ENCODE peak calls at places on chromosomes 11 and 22, in ten cellular contexts. Z is endothelial cell of umbilical vein; R is heart right ventricle; G is CD8-positive, alpha-beta memory T cell; D is mesenchymal stem cell; E is gastrocnemius medialis; X is mucosa of descending colon; I is spleen; N is Peyer's patch; W is PC-3. L is an unnamed sample.

GRCh38 chr22:43885786-43886185 is 6.0 kb downstream of the PNPLA5 start:
- DNase-seq in X (no peak), G (no peak), N (no peak), W (no peak), D (no peak), R (no peak), I (no peak), Z (no peak), E (no peak), L (no peak)

GRCh38 chr22:24925586-24926427 is 20.7 kb downstream of the LHFPL7 start:
- DNase-seq in W (no peak), I (no peak), G (no peak), N (no peak), D (no peak), Z (peak; percentile 71), X (no peak), E (no peak), R (no peak), L (no peak)

GRCh38 chr22:44574057-44574456 is 76.0 kb upstream of the RTL6 start:
- DNase-seq in N (peak; percentile 41), D (no peak), E (no peak), R (no peak), W (peak; percentile 86), Z (peak; percentile 24), X (no peak), G (no peak), I (no peak), L (peak; percentile 89)

GRCh38 chr22:19823191-19823590 is 31.5 kb downstream of the GNB1L start:
- DNase-seq in D (no peak), N (peak; percentile 45), R (no peak), W (no peak), E (no peak), G (no peak), Z (no peak), X (no peak), I (no peak), L (no peak)

GRCh38 chr11:77147036-77147315 is 18.9 kb downstream of the MYO7A start:
- DNase-seq in Z (no peak), R (no peak), E (no peak), D (no peak), I (no peak), N (no peak), G (no peak), X (no peak), W (no peak), L (no peak)

GRCh38 chr11:101202614-101203013 is 73.0 kb upstream of the PGR start:
- DNase-seq in D (no peak), R (no peak), E (no peak), G (no peak), Z (no peak), W (no peak), X (no peak), I (no peak), N (no peak), L (no peak)

GRCh38 chr11:10294289-10294953 is 402 bp upstream of the SBF2 start:
- DNase-seq in Z (peak; percentile 63), W (peak; percentile 45), G (no peak), R (peak; percentile 48), X (peak; percentile 70), N (peak; percentile 56), I (peak; percentile 85), E (peak; percentile 46), D (peak; percentile 86), L (peak; percentile 91)

GRCh38 chr11:75535039-75535563 is 9.4 kb upstream of the GDPD5 start:
- DNase-seq in X (no peak), Z (no peak), N (no peak), G (no peak), D (no peak), R (no peak), W (no peak), I (no peak), E (no peak), L (no peak)

GRCh38 chr11:112219476-112220232 is 6.6 kb upstream of the PTS start:
- DNase-seq in I (peak; percentile 70), G (peak; percentile 68), N (peak; percentile 60), E (peak; percentile 21), Z (peak; percentile 80), R (peak; percentile 54), W (peak; percentile 88), X (no peak), D (peak; percentile 81), L (peak; percentile 88)

GRCh38 chr11:56917708-56918450 is 70.8 kb upstream of the OR5AK2 start:
- DNase-seq in G (no peak), R (no peak), D (no peak), Z (no peak), W (no peak), E (no peak), X (no peak), I (no peak), N (no peak), L (no peak)

GRCh38 chr11:64244107-64244506 is 2.6 kb downstream of the PPP1R14B start:
- DNase-seq in E (no peak), N (no peak), D (no peak), Z (no peak), G (no peak), W (no peak), I (no peak), R (no peak), X (no peak), L (no peak)

GRCh38 chr11:64241175-64241429 is 207 bp downstream of the FKBP2 start:
- DNase-seq in I (no peak), W (no peak), Z (no peak), G (no peak), R (no peak), N (no peak), E (no peak), X (no peak), D (no peak), L (no peak)

GRCh38 chr11:64244966-64245365 is 1.8 kb downstream of the PPP1R14B start:
- DNase-seq in X (no peak), Z (no peak), E (no peak), W (no peak), D (no peak), I (peak; percentile 78), N (no peak), G (no peak), R (no peak), L (no peak)

GRCh38 chr11:64241430-64242153 is 697 bp downstream of the FKBP2 start:
- DNase-seq in W (peak; percentile 100), N (peak; percentile 100), R (peak; percentile 100), I (peak; percentile 100), G (peak; percentile 100), E (peak; percentile 100), Z (peak; percentile 99), X (peak; percentile 100), D (peak; percentile 99), L (peak; percentile 100)

GRCh38 chr11:64242920-64243854 is 2.3 kb downstream of the FKBP2 start:
- DNase-seq in W (no peak), Z (no peak), R (no peak), N (no peak), D (no peak), X (no peak), E (no peak), G (no peak), I (no peak), L (no peak)
- H3K4me1 ChIP-seq in W (peaks cover 61% of the 10 kb centered on the region), Z (peaks cover 21% of the 10 kb centered on the region), R (peaks cover 31% of the 10 kb centered on the region), N (peaks cover 51% of the 10 kb centered on the region), D (peaks cover 41% of the 10 kb centered on the region), X (peaks cover 44% of the 10 kb centered on the region), E (peaks cover 39% of the 10 kb centered on the region), G (peaks cover 39% of the 10 kb centered on the region), I (peaks cover 81% of the 10 kb centered on the region), L (peaks cover 42% of the 10 kb centered on the region)

GRCh38 chr22:22401381-22401780 is 107.2 kb downstream of the ZNF280B start:
- DNase-seq in D (no peak), N (no peak), Z (no peak), R (no peak), E (no peak), I (no peak), X (no peak), W (no peak), G (no peak), L (no peak)
- H3K4me1 ChIP-seq in D (peaks cover 2% of the 10 kb centered on the region), N (no peaks in the 10 kb centered on the region), Z (no peaks in the 10 kb centered on the region), R (peaks cover 4% of the 10 kb centered on the region), E (no peaks in the 10 kb centered on the region), I (peaks cover 10% of the 10 kb centered on the region), X (no peaks in the 10 kb centered on the region), W (peaks cover 17% of the 10 kb centered on the region), G (no peaks in the 10 kb centered on the region), L (peaks cover 18% of the 10 kb centered on the region)

GRCh38 chr11:3861698-3862097 is 6.2 kb downstream of the STIM1 start:
- DNase-seq in I (no peak), G (no peak), X (no peak), D (no peak), Z (no peak), N (no peak), W (no peak), E (no peak), R (no peak), L (no peak)

GRCh38 chr11:3867209-3868071 is 12.0 kb downstream of the STIM1 start:
- DNase-seq in X (no peak), N (no peak), Z (peak; percentile 76), R (peak; percentile 80), W (no peak), I (no peak), E (peak; percentile 58), D (no peak), G (no peak), L (no peak)

GRCh38 chr11:3866206-3866605 is 10.7 kb downstream of the STIM1 start:
- DNase-seq in X (no peak), D (peak; percentile 46), I (peak; percentile 81), N (no peak), R (peak; percentile 12), Z (no peak), G (no peak), E (peak; percentile 63), W (no peak), L (no peak)

GRCh38 chr11:3866836-3867208 is 11.4 kb downstream of the STIM1 start:
- DNase-seq in W (no peak), G (no peak), I (no peak), D (no peak), E (no peak), N (no peak), X (no peak), Z (no peak), R (no peak), L (no peak)

DNA sequence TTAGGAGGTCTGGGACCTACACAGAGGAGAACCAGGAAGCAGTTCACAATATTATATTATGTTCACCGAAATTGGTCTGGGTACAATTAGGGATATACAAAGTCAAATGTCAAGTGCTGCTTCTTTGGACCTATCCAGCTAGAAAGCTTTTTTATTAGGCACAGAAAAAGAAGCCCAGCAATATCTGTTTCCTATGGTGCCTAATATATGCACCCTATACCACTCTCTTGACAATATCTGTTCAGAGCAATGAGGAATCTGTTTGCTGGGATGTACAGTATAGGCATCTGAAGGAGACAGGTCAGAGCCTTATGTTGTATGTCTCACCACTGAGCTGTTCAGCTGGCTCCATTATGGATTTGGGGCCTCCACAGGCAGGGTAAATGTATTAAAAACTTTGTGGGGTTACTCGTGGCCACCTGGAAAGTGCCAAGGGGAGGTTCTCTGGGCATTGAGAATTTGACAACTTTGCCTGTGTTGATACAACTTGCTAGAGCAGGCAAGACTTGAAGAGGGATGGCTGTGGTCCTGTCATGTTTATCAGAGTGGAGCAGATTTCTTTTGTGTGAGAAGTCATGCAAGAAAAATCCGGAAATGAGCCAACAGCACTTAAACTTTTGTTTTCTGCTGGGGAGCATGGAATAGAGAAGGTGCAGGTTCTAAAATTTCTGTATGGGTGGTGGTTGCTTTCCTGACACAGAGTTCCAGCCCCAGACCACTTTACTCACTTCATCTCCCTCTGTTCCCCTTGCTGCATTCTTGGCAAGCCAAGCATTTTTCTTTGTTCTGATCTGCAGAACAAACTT is 10.1 kb downstream of the STIM1 start:
- DNase-seq in Z (peak; percentile 85), X (no peak), R (peak; percentile 16), E (no peak), N (no peak), W (peak; percentile 66), I (no peak), G (no peak), D (peak; percentile 63), L (peak; percentile 63)
- H3K4me1 ChIP-seq in Z (peaks cover 40% of the 10 kb centered on the region), X (peaks cover 38% of the 10 kb centered on the region), R (peaks cover 55% of the 10 kb centered on the region), E (peaks cover 91% of the 10 kb centered on the region), N (peaks cover 49% of the 10 kb centered on the region), W (peaks cover 15% of the 10 kb centered on the region), I (peaks cover 71% of the 10 kb centered on the region), G (peaks cover 91% of the 10 kb centered on the region), D (peaks cover 10% of the 10 kb centered on the region), L (peaks cover 53% of the 10 kb centered on the region)

GRCh38 chr11:15969281-15969680 is 387.1 kb downstream of the SOX6 start:
- DNase-seq in I (no peak), G (no peak), Z (peak; percentile 85), E (peak; percentile 84), R (peak; percentile 81), D (peak; percentile 89), W (peak; percentile 48), N (peak; percentile 58), X (no peak), L (peak; percentile 88)
- H3K4me1 ChIP-seq in I (peaks cover 21% of the 10 kb centered on the region), G (no peaks in the 10 kb centered on the region), Z (peaks cover 24% of the 10 kb centered on the region), E (peaks cover 39% of the 10 kb centered on the region), R (peaks cover 25% of the 10 kb centered on the region), D (peaks cover 4% of the 10 kb centered on the region), W (peaks cover 8% of the 10 kb centered on the region), N (peaks cover 20% of the 10 kb centered on the region), X (peaks cover 32% of the 10 kb centered on the region), L (peaks cover 46% of the 10 kb centered on the region)

L was measured in adipocyte.